ENCODE peak calls at places on chromosomes 3 and 15, in six cellular contexts. I is H9, M is neuronal stem cell, A is mesenchymal stem cell, N is IMR-90, D is H1. F is an unnamed sample.

GRCh38 chr3:133838296-133838789 is 32.7 kb downstream of the SRPRB start:
- DNase-seq in I (no peak), M (no peak), A (no peak), N (no peak), D (no peak), F (no peak)

GRCh38 chr3:147390589-147391569 is 15.5 kb downstream of the ZIC4 start:
- DNase-seq in I (no peak), M (no peak), A (no peak), N (no peak), D (no peak), F (no peak)

GRCh38 chr3:150020527-150020926 is 49.8 kb upstream of the PFN2 start:
- DNase-seq in I (no peak), M (no peak), A (peak), N (peak), D (no peak), F (no peak)

GRCh38 chr3:14525685-14526631 is 14.2 kb downstream of the GRIP2 start:
- DNase-seq in I (no peak), M (no peak), A (peak), N (peak), D (no peak), F (peak)

GRCh38 chr15:92811514-92811913 is 88.6 kb upstream of the CHD2 start:
- DNase-seq in I (no peak), M (no peak), A (no peak), N (no peak), D (no peak), F (peak)

GRCh38 chr3:141387446-141388030 is 19.2 kb downstream of the ZBTB38 start:
- DNase-seq in I (no peak), M (no peak), A (no peak), N (no peak), D (no peak), F (no peak)

GRCh38 chr15:34610388-34610787 is 26.9 kb upstream of the GOLGA8B start:
- DNase-seq in I (no peak), M (no peak), A (peak), N (peak), D (no peak), F (peak)

GRCh38 chr15:55858661-55859060 is 115.7 kb upstream of the PRTG start:
- DNase-seq in I (no peak), M (no peak), A (peak), N (peak), D (no peak), F (no peak)

GRCh38 chr15:45307230-45307924 is 55.3 kb downstream of the SLC28A2 start:
- DNase-seq in I (no peak), M (no peak), A (peak), N (peak), D (no peak), F (no peak)

GRCh38 chr3:187679638-187680396 is 9.6 kb upstream of the SST start:
- DNase-seq in I (peak), M (peak), A (peak), N (peak), D (peak), F (peak)

GRCh38 chr15:97470417-97470816 is 490.1 kb upstream of the ARRDC4 start:
- DNase-seq in I (no peak), M (no peak), A (no peak), N (no peak), D (no peak), F (no peak)

GRCh38 chr3:30314757-30315156 is 291.6 kb upstream of the TGFBR2 start:
- DNase-seq in I (no peak), M (no peak), A (no peak), N (no peak), D (no peak), F (no peak)

GRCh38 chr15:70421197-70421482 is 323.4 kb upstream of the TLE3 start:
- DNase-seq in I (no peak), M (no peak), A (no peak), N (no peak), D (no peak), F (no peak)

GRCh38 chr3:36124118-36124796 is 256.0 kb upstream of the STAC start:
- DNase-seq in I (peak), M (peak), A (peak), N (peak), D (peak), F (peak)

GRCh38 chr3:45976191-45977091 is 19.2 kb downstream of the FYCO1 start:
- DNase-seq in I (no peak), M (no peak), A (no peak), N (no peak), D (no peak), F (no peak)

GRCh38 chr3:64686446-64686908 is 1.3 kb downstream of the ADAMTS9 start:
- DNase-seq in I (no peak), M (peak), A (peak), N (peak), D (no peak), F (peak)

GRCh38 chr3:53719796-53720195 is 126.4 kb downstream of the CHDH start:
- DNase-seq in I (no peak), M (no peak), A (no peak), N (no peak), D (no peak), F (no peak)

GRCh38 chr3:142228964-142229363 is 3.6 kb upstream of the GK5 start:
- DNase-seq in I (no peak), M (no peak), A (no peak), N (no peak), D (no peak), F (no peak)

GRCh38 chr15:67037694-67038093 is 27.7 kb upstream of the SMAD3 start:
- DNase-seq in I (no peak), M (no peak), A (no peak), N (no peak), D (no peak), F (no peak)

GRCh38 chr3:157500232-157500631 is 3.0 kb downstream of the VEPH1 start:
- DNase-seq in I (no peak), M (no peak), A (no peak), N (no peak), D (no peak), F (no peak)

GRCh38 chr3:95627293-95627692 is 1187.1 kb upstream of the EPHA6 start:
- DNase-seq in I (no peak), M (no peak), A (no peak), N (no peak), D (no peak), F (peak)

GRCh38 chr3:37500518-37500917 is 326.1 kb upstream of the LRRFIP2 start:
- DNase-seq in I (no peak), M (no peak), A (no peak), N (no peak), D (no peak), F (no peak)

GRCh38 chr15:39171944-39172368 is 408.9 kb upstream of the THBS1 start:
- DNase-seq in I (peak), M (peak), A (peak), N (peak), D (peak), F (peak)

GRCh38 chr15:39468341-39468740 is 112.5 kb upstream of the THBS1 start:
- DNase-seq in I (no peak), M (no peak), A (no peak), N (no peak), D (no peak), F (no peak)

GRCh38 chr3:29789686-29790085 is 508.8 kb downstream of the RBMS3 start:
- DNase-seq in I (no peak), M (no peak), A (no peak), N (peak), D (no peak), F (no peak)

GRCh38 chr3:16452265-16452664 is 61.2 kb downstream of the RFTN1 start:
- DNase-seq in I (no peak), M (no peak), A (no peak), N (peak), D (no peak), F (no peak)

GRCh38 chr3:112017081-112017480 is 17.5 kb upstream of the TMPRSS7 start:
- DNase-seq in I (no peak), M (no peak), A (peak), N (no peak), D (no peak), F (no peak)

GRCh38 chr3:187624588-187624987 is 45.6 kb downstream of the SST start:
- DNase-seq in I (no peak), M (no peak), A (no peak), N (no peak), D (no peak), F (no peak)

GRCh38 chr3:105364113-105364512 is 2.6 kb upstream of the ALCAM start:
- DNase-seq in I (no peak), M (no peak), A (peak), N (peak), D (no peak), F (peak)

GRCh38 chr15:45157974-45158373 is 28.2 kb downstream of the DUOX1 start:
- DNase-seq in I (no peak), M (peak), A (peak), N (peak), D (no peak), F (peak)

GRCh38 chr3:127100459-127101410 is 92.2 kb upstream of the PRR23E start:
- DNase-seq in I (no peak), M (no peak), A (no peak), N (no peak), D (no peak), F (peak)

GRCh38 chr3:127101411-127102067 is 91.4 kb upstream of the PRR23E start:
- DNase-seq in I (no peak), M (no peak), A (no peak), N (no peak), D (no peak), F (no peak)

GRCh38 chr3:127104586-127104985 is 88.3 kb upstream of the PRR23E start:
- DNase-seq in I (no peak), M (no peak), A (no peak), N (no peak), D (no peak), F (no peak)

GRCh38 chr3:127103116-127103515 is 89.8 kb upstream of the PRR23E start:
- DNase-seq in I (no peak), M (no peak), A (no peak), N (no peak), D (no peak), F (no peak)

GRCh38 chr3:127102587-127102986 is 90.3 kb upstream of the PRR23E start:
- DNase-seq in I (no peak), M (no peak), A (no peak), N (no peak), D (no peak), F (no peak)
- H2BK15ac ChIP-seq in I (no peak), M (peak), A (no peak), N (no peak), D (no peak), F (no peak)

GRCh38 chr3:4524423-4524769 is 31.2 kb downstream of the ITPR1 start:
- DNase-seq in I (no peak), M (no peak), A (no peak), N (peak), D (no peak), F (no peak)
- H2BK15ac ChIP-seq in I (no peak), M (no peak), A (no peak), N (no peak), D (no peak), F (no peak)

GRCh38 chr15:76418352-76419140 is 82.0 kb downstream of the ISL2 start:
- DNase-seq in I (no peak), M (no peak), A (no peak), N (no peak), D (no peak), F (no peak)
- H2BK15ac ChIP-seq in I (no peak), M (no peak), A (no peak), N (no peak), D (no peak), F (no peak)

DNA sequence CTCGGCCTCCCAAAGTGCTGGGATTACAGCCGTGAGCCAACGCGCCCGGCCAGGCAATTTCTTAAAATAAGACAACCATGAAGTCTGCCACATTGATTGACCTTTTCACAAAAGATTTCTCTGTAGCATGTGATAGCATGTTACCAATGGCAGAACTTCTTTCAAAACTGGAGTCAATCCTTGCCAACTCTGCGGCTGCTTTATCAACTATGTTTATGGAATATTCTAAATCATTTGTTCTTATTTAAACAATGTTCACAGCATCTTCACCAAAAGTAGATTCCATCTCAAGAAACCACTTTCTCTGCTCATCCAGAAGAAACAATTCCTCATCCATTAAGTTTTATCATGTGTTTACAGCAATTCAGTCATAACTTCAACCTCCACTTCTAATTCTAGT is 9.4 kb downstream of the UBR1 start:
- DNase-seq in I (no peak), M (no peak), A (no peak), N (peak), D (no peak), F (no peak)
- H2BK15ac ChIP-seq in I (no peak), M (no peak), A (no peak), N (no peak), D (no peak), F (no peak)

GRCh38 chr15:53384417-53384816 is 375.0 kb downstream of the WDR72 start:
- DNase-seq in I (peak), M (no peak), A (no peak), N (no peak), D (peak), F (peak)

GRCh38 chr15:53389271-53389670 is 370.2 kb downstream of the WDR72 start:
- DNase-seq in I (no peak), M (peak), A (no peak), N (no peak), D (no peak), F (no peak)
- H2BK15ac ChIP-seq in I (no peak), M (no peak), A (no peak), N (no peak), D (no peak), F (no peak)

GRCh38 chr3:162143181-162143580 is 646.6 kb downstream of the OTOL1 start:
- DNase-seq in I (no peak), M (no peak), A (no peak), N (peak), D (no peak), F (no peak)
- H2BK15ac ChIP-seq in I (no peak), M (no peak), A (no peak), N (peak), D (no peak), F (no peak)

DNA sequence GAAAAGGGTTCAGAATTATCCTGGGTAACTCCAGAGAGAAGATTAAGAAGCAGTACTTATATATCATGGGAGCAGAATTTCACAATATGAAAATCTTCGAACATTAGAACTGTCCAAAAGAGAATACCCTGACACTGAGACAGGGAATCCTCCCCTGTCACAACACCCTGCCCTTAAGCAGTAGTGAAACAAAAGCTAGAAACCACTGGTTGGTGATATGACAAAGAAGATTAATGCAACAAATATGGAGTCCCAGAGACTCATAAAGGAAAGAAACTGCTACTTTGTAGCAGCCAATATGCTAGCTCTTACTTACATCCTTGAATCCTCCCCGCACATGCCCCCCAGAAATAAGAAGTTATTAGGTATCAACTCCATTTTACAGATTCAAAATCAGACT is 18.5 kb downstream of the MIX23 start:
- DNase-seq in I (no peak), M (no peak), A (no peak), N (no peak), D (no peak), F (no peak)
- H2BK15ac ChIP-seq in I (no peak), M (no peak), A (no peak), N (no peak), D (no peak), F (no peak)